ENCODE peak calls at places on chromosomes 11 and 22, in ten cellular contexts. One of them, this sample, is unnamed.

GRCh38 chr22:49244466-49245420 is 582.9 kb downstream of the BRD1 start:
- DNase-seq in upper lobe of right lung: peak; percentile 50
- DNase-seq in stomach: no peak
- DNase-seq in A549: no peak
- DNase-seq in GM13977: no peak
- DNase-seq in mucosa of descending colon: no peak
- DNase-seq in mammary epithelial cell: no peak
- DNase-seq in heart right ventricle: no peak
- DNase-seq in cardiac fibroblast: no peak
- DNase-seq in kidney: peak; percentile 43
- DNase-seq in this sample: no peak

GRCh38 chr22:43177479-43177878 is 9.5 kb downstream of the TTLL12 start:
- DNase-seq in GM13977: no peak
- DNase-seq in heart right ventricle: no peak
- DNase-seq in stomach: no peak
- DNase-seq in mammary epithelial cell: no peak
- DNase-seq in mucosa of descending colon: no peak
- DNase-seq in A549: no peak
- DNase-seq in upper lobe of right lung: peak; percentile 70
- DNase-seq in kidney: peak; percentile 49
- DNase-seq in cardiac fibroblast: no peak
- DNase-seq in this sample: no peak

GRCh38 chr11:76732643-76733042 is 50.5 kb upstream of the TSKU start:
- DNase-seq in kidney: no peak
- DNase-seq in GM13977: no peak
- DNase-seq in upper lobe of right lung: no peak
- DNase-seq in heart right ventricle: no peak
- DNase-seq in mucosa of descending colon: no peak
- DNase-seq in mammary epithelial cell: no peak
- DNase-seq in cardiac fibroblast: no peak
- DNase-seq in A549: no peak
- DNase-seq in stomach: no peak
- DNase-seq in this sample: no peak

GRCh38 chr22:22089459-22090308 is 107.1 kb upstream of the TOP3B start:
- DNase-seq in mammary epithelial cell: no peak
- DNase-seq in GM13977: no peak
- DNase-seq in upper lobe of right lung: no peak
- DNase-seq in A549: no peak
- DNase-seq in kidney: no peak
- DNase-seq in cardiac fibroblast: no peak
- DNase-seq in stomach: no peak
- DNase-seq in mucosa of descending colon: no peak
- DNase-seq in heart right ventricle: no peak
- DNase-seq in this sample: no peak

GRCh38 chr11:34323601-34324000 is 34.2 kb downstream of the ABTB2 start:
- DNase-seq in GM13977: no peak
- DNase-seq in A549: no peak
- DNase-seq in kidney: no peak
- DNase-seq in heart right ventricle: no peak
- DNase-seq in mammary epithelial cell: no peak
- DNase-seq in stomach: no peak
- DNase-seq in upper lobe of right lung: no peak
- DNase-seq in cardiac fibroblast: no peak
- DNase-seq in mucosa of descending colon: no peak
- DNase-seq in this sample: no peak

GRCh38 chr11:117851852-117852251 is 24.6 kb downstream of the FXYD6 start:
- DNase-seq in GM13977: no peak
- DNase-seq in A549: no peak
- DNase-seq in heart right ventricle: no peak
- DNase-seq in stomach: peak; percentile 13
- DNase-seq in cardiac fibroblast: peak; percentile 26
- DNase-seq in kidney: peak; percentile 43
- DNase-seq in mucosa of descending colon: no peak
- DNase-seq in mammary epithelial cell: no peak
- DNase-seq in upper lobe of right lung: no peak
- DNase-seq in this sample: no peak

GRCh38 chr22:27372969-27373670 is 428.4 kb downstream of the MN1 start:
- DNase-seq in mucosa of descending colon: peak; percentile 96
- DNase-seq in upper lobe of right lung: peak; percentile 68
- DNase-seq in A549: no peak
- DNase-seq in cardiac fibroblast: no peak
- DNase-seq in GM13977: no peak
- DNase-seq in mammary epithelial cell: no peak
- DNase-seq in heart right ventricle: no peak
- DNase-seq in kidney: no peak
- DNase-seq in stomach: peak; percentile 65
- DNase-seq in this sample: no peak

GRCh38 chr11:128859563-128860441 is 7.3 kb downstream of the KCNJ1 start:
- DNase-seq in mucosa of descending colon: peak; percentile 85
- DNase-seq in GM13977: peak; percentile 83
- DNase-seq in mammary epithelial cell: peak; percentile 31
- DNase-seq in cardiac fibroblast: peak; percentile 77
- DNase-seq in upper lobe of right lung: peak; percentile 91
- DNase-seq in kidney: peak; percentile 92
- DNase-seq in heart right ventricle: peak; percentile 80
- DNase-seq in A549: peak; percentile 66
- DNase-seq in stomach: peak; percentile 84
- DNase-seq in this sample: no peak

GRCh38 chr22:41935015-41935908 is 8.7 kb upstream of the TNFRSF13C start:
- DNase-seq in mammary epithelial cell: no peak
- DNase-seq in kidney: no peak
- DNase-seq in GM13977: no peak
- DNase-seq in cardiac fibroblast: no peak
- DNase-seq in A549: no peak
- DNase-seq in mucosa of descending colon: no peak
- DNase-seq in stomach: no peak
- DNase-seq in upper lobe of right lung: no peak
- DNase-seq in heart right ventricle: peak; percentile 59
- DNase-seq in this sample: no peak

GRCh38 chr22:42770941-42771647 is 50.4 kb upstream of the A4GALT start:
- DNase-seq in kidney: no peak
- DNase-seq in stomach: no peak
- DNase-seq in upper lobe of right lung: no peak
- DNase-seq in heart right ventricle: no peak
- DNase-seq in A549: no peak
- DNase-seq in mucosa of descending colon: no peak
- DNase-seq in GM13977: no peak
- DNase-seq in cardiac fibroblast: no peak
- DNase-seq in mammary epithelial cell: no peak
- DNase-seq in this sample: no peak

GRCh38 chr22:38097058-38097457 is 13.1 kb upstream of the SLC16A8 start:
- DNase-seq in upper lobe of right lung: no peak
- DNase-seq in heart right ventricle: no peak
- DNase-seq in kidney: no peak
- DNase-seq in A549: no peak
- DNase-seq in stomach: no peak
- DNase-seq in mucosa of descending colon: no peak
- DNase-seq in cardiac fibroblast: no peak
- DNase-seq in GM13977: no peak
- DNase-seq in mammary epithelial cell: no peak
- DNase-seq in this sample: no peak

GRCh38 chr11:7332451-7332850 is 80.7 kb downstream of the SYT9 start:
- DNase-seq in mammary epithelial cell: no peak
- DNase-seq in A549: no peak
- DNase-seq in cardiac fibroblast: no peak
- DNase-seq in upper lobe of right lung: no peak
- DNase-seq in GM13977: no peak
- DNase-seq in heart right ventricle: no peak
- DNase-seq in stomach: no peak
- DNase-seq in kidney: no peak
- DNase-seq in mucosa of descending colon: no peak
- DNase-seq in this sample: no peak

GRCh38 chr11:1564535-1565172 is 7.4 kb downstream of the DUSP8 start:
- DNase-seq in cardiac fibroblast: peak; percentile 63
- DNase-seq in stomach: no peak
- DNase-seq in heart right ventricle: peak; percentile 69
- DNase-seq in mammary epithelial cell: no peak
- DNase-seq in mucosa of descending colon: peak; percentile 60
- DNase-seq in kidney: peak; percentile 81
- DNase-seq in A549: peak; percentile 38
- DNase-seq in GM13977: no peak
- DNase-seq in upper lobe of right lung: peak; percentile 72
- DNase-seq in this sample: peak; percentile 90

GRCh38 chr11:118572914-118573550 is 823 bp downstream of the ARCN1 start:
- DNase-seq in upper lobe of right lung: no peak
- DNase-seq in GM13977: peak; percentile 33
- DNase-seq in kidney: no peak
- DNase-seq in stomach: no peak
- DNase-seq in cardiac fibroblast: peak; percentile 36
- DNase-seq in heart right ventricle: no peak
- DNase-seq in mucosa of descending colon: peak; percentile 16
- DNase-seq in mammary epithelial cell: peak; percentile 59
- DNase-seq in A549: peak; percentile 29
- DNase-seq in this sample: no peak

DNA sequence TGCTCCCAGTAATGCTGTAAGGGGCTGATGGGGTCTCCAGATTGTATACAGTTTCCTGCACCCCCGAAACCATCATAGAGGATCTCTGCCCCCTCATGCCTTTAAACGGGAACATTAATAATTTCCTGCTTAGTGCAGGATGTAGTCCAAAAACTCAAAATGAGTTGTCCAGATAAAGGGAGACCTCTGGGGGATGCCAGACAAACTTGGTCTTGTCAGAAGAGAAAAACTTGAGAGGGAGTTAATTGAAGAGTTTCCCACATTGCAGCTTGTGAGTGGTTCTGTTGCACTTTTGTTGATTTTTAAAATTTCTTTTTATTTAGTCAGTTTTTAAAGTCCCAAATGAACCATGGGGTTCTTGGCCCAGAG is 132.1 kb downstream of the COMMD9 start:
- DNase-seq in upper lobe of right lung: no peak
- DNase-seq in cardiac fibroblast: peak; percentile 75
- DNase-seq in kidney: no peak
- DNase-seq in A549: no peak
- DNase-seq in mucosa of descending colon: no peak
- DNase-seq in GM13977: no peak
- DNase-seq in stomach: no peak
- DNase-seq in heart right ventricle: no peak
- DNase-seq in mammary epithelial cell: no peak
- DNase-seq in this sample: no peak
- TF ChIP-seq CTCF in upper lobe of right lung: no peak
- TF ChIP-seq CTCF in cardiac fibroblast: no peak
- TF ChIP-seq CTCF in kidney: no peak
- TF ChIP-seq CTCF in A549: no peak
- TF ChIP-seq CTCF in mucosa of descending colon: no peak
- TF ChIP-seq CTCF in GM13977: no peak
- TF ChIP-seq CTCF in stomach: no peak
- TF ChIP-seq CTCF in heart right ventricle: no peak
- TF ChIP-seq CTCF in mammary epithelial cell: no peak
- TF ChIP-seq CTCF in this sample: no peak

GRCh38 chr22:45163417-45164216 is at the start of gene NUP50:
- DNase-seq in heart right ventricle: peak; percentile 97
- DNase-seq in A549: peak; percentile 94
- DNase-seq in mucosa of descending colon: peak; percentile 96
- DNase-seq in mammary epithelial cell: peak; percentile 96
- DNase-seq in cardiac fibroblast: peak; percentile 98
- DNase-seq in stomach: peak; percentile 98
- DNase-seq in GM13977: peak; percentile 100
- DNase-seq in upper lobe of right lung: peak; percentile 98
- DNase-seq in kidney: peak; percentile 98
- DNase-seq in this sample: peak; percentile 60

GRCh38 chr22:45157907-45158306 is 5.8 kb upstream of the NUP50 start:
- DNase-seq in mucosa of descending colon: no peak
- DNase-seq in upper lobe of right lung: no peak
- DNase-seq in stomach: no peak
- DNase-seq in mammary epithelial cell: no peak
- DNase-seq in heart right ventricle: no peak
- DNase-seq in kidney: no peak
- DNase-seq in cardiac fibroblast: no peak
- DNase-seq in GM13977: no peak
- DNase-seq in A549: no peak
- DNase-seq in this sample: no peak

GRCh38 chr22:45162531-45162930 is 1.2 kb upstream of the NUP50 start:
- DNase-seq in cardiac fibroblast: no peak
- DNase-seq in kidney: no peak
- DNase-seq in A549: no peak
- DNase-seq in stomach: peak; percentile 37
- DNase-seq in upper lobe of right lung: no peak
- DNase-seq in heart right ventricle: no peak
- DNase-seq in mucosa of descending colon: peak; percentile 28
- DNase-seq in mammary epithelial cell: peak; percentile 26
- DNase-seq in GM13977: no peak
- DNase-seq in this sample: no peak

GRCh38 chr22:45163074-45163416 is 680 bp upstream of the NUP50 start:
- DNase-seq in cardiac fibroblast: peak; percentile 56
- DNase-seq in kidney: no peak
- DNase-seq in A549: peak; percentile 32
- DNase-seq in mucosa of descending colon: no peak
- DNase-seq in stomach: no peak
- DNase-seq in heart right ventricle: no peak
- DNase-seq in mammary epithelial cell: peak; percentile 50
- DNase-seq in GM13977: peak; percentile 45
- DNase-seq in upper lobe of right lung: no peak
- DNase-seq in this sample: no peak

GRCh38 chr22:45159652-45160462 is 3.9 kb upstream of the NUP50 start:
- DNase-seq in kidney: no peak
- DNase-seq in mucosa of descending colon: peak; percentile 47
- DNase-seq in heart right ventricle: no peak
- DNase-seq in mammary epithelial cell: no peak
- DNase-seq in upper lobe of right lung: no peak
- DNase-seq in cardiac fibroblast: peak; percentile 72
- DNase-seq in GM13977: no peak
- DNase-seq in stomach: peak; percentile 74
- DNase-seq in A549: peak; percentile 22
- DNase-seq in this sample: no peak
- TF ChIP-seq CTCF in kidney: no peak
- TF ChIP-seq CTCF in mucosa of descending colon: no peak
- TF ChIP-seq CTCF in heart right ventricle: no peak
- TF ChIP-seq CTCF in mammary epithelial cell: no peak
- TF ChIP-seq CTCF in upper lobe of right lung: peak; percentile 12
- TF ChIP-seq CTCF in cardiac fibroblast: no peak
- TF ChIP-seq CTCF in GM13977: no peak
- TF ChIP-seq CTCF in stomach: no peak
- TF ChIP-seq CTCF in A549: no peak
- TF ChIP-seq CTCF in this sample: no peak

GRCh38 chr11:107651672-107652071 is 60.2 kb downstream of the SLN start:
- DNase-seq in stomach: no peak
- DNase-seq in upper lobe of right lung: no peak
- DNase-seq in mucosa of descending colon: no peak
- DNase-seq in mammary epithelial cell: no peak
- DNase-seq in kidney: no peak
- DNase-seq in cardiac fibroblast: no peak
- DNase-seq in GM13977: no peak
- DNase-seq in A549: peak; percentile 1
- DNase-seq in heart right ventricle: no peak
- DNase-seq in this sample: no peak
- TF ChIP-seq CTCF in stomach: no peak
- TF ChIP-seq CTCF in upper lobe of right lung: no peak
- TF ChIP-seq CTCF in mucosa of descending colon: no peak
- TF ChIP-seq CTCF in mammary epithelial cell: no peak
- TF ChIP-seq CTCF in kidney: no peak
- TF ChIP-seq CTCF in cardiac fibroblast: no peak
- TF ChIP-seq CTCF in GM13977: no peak
- TF ChIP-seq CTCF in A549: no peak
- TF ChIP-seq CTCF in heart right ventricle: no peak
- TF ChIP-seq CTCF in this sample: no peak

GRCh38 chr11:11078344-11078743 is 220.5 kb upstream of the ZBED5 start:
- DNase-seq in upper lobe of right lung: no peak
- DNase-seq in stomach: no peak
- DNase-seq in A549: peak; percentile 40
- DNase-seq in heart right ventricle: no peak
- DNase-seq in cardiac fibroblast: peak; percentile 23
- DNase-seq in kidney: no peak
- DNase-seq in GM13977: no peak
- DNase-seq in mammary epithelial cell: peak; percentile 7
- DNase-seq in mucosa of descending colon: no peak
- DNase-seq in this sample: no peak
- TF ChIP-seq CTCF in upper lobe of right lung: no peak
- TF ChIP-seq CTCF in stomach: no peak
- TF ChIP-seq CTCF in A549: peak; percentile 21
- TF ChIP-seq CTCF in heart right ventricle: no peak
- TF ChIP-seq CTCF in cardiac fibroblast: no peak
- TF ChIP-seq CTCF in kidney: no peak
- TF ChIP-seq CTCF in GM13977: no peak
- TF ChIP-seq CTCF in mammary epithelial cell: no peak
- TF ChIP-seq CTCF in mucosa of descending colon: no peak
- TF ChIP-seq CTCF in this sample: no peak

This sample was measured in D721Med.